ENCODE peak calls at places on chromosomes 3 and 15, in five cellular contexts. G is HepG2, O is GM12878, Y is K562, V is SK-N-SH. P is an unnamed sample.

GRCh38 chr15:50808728-50809127 is 43.2 kb upstream of the SPPL2A start:
- DNase-seq in O (no peak), V (no peak), G (no peak), Y (no peak), P (peak)

GRCh38 chr15:100211855-100212850 is 129.6 kb downstream of the ADAMTS17 start:
- DNase-seq in G (peak), O (no peak), Y (no peak), V (no peak), P (no peak)

GRCh38 chr3:123790254-123791072 is 93.7 kb downstream of the MYLK start:
- DNase-seq in V (no peak), Y (no peak), G (no peak), O (no peak), P (peak)

GRCh38 chr3:124878561-124879394 is 8.4 kb downstream of the ITGB5 start:
- DNase-seq in Y (peak), V (no peak), O (no peak), G (peak), P (peak)

GRCh38 chr15:101088788-101089578 is 162.9 kb downstream of the CHSY1 start:
- DNase-seq in V (peak), Y (peak), O (no peak), G (peak), P (no peak)

GRCh38 chr3:158808697-158809096 is 6.8 kb downstream of the MFSD1 start:
- DNase-seq in V (no peak), Y (no peak), G (no peak), O (no peak), P (peak)

GRCh38 chr15:89506026-89506686 is 9.8 kb upstream of the RHCG start:
- DNase-seq in G (no peak), Y (no peak), O (no peak), V (no peak), P (no peak)

GRCh38 chr3:143469159-143469558 is 349.6 kb downstream of the CHST2 start:
- DNase-seq in O (no peak), Y (no peak), V (no peak), G (no peak), P (no peak)

GRCh38 chr3:47803478-47804025 is 614 bp downstream of the DHX30 start:
- DNase-seq in O (no peak), G (no peak), V (no peak), Y (no peak), P (no peak)

GRCh38 chr3:60017631-60018030 is 967.8 kb upstream of the CFAP20DC start:
- DNase-seq in G (no peak), O (peak), Y (no peak), V (no peak), P (no peak)

GRCh38 chr3:171490901-171491300 is 30.7 kb upstream of the TNIK start:
- DNase-seq in G (no peak), V (no peak), Y (no peak), O (no peak), P (no peak)

GRCh38 chr3:140505256-140505655 is 172.6 kb upstream of the TRIM42 start:
- DNase-seq in O (peak), V (peak), Y (no peak), G (no peak), P (no peak)

GRCh38 chr15:28913171-28913765 is 27.5 kb downstream of the APBA2 start:
- DNase-seq in V (peak), G (no peak), Y (no peak), O (no peak), P (peak)

GRCh38 chr3:137134431-137134830 is 176.6 kb downstream of the IL20RB start:
- DNase-seq in O (no peak), G (no peak), Y (no peak), V (no peak), P (no peak)

GRCh38 chr3:196886175-196886574 is 18.5 kb downstream of the SENP5 start:
- DNase-seq in G (no peak), Y (no peak), V (no peak), O (no peak), P (no peak)

GRCh38 chr3:69338891-69339290 is 47.0 kb downstream of the FRMD4B start:
- DNase-seq in Y (no peak), O (no peak), V (no peak), G (no peak), P (no peak)

GRCh38 chr3:198071602-198072285 is 111.7 kb downstream of the LMLN start:
- DNase-seq in O (peak), V (no peak), G (peak), Y (peak), P (peak)

GRCh38 chr3:23633261-23633960 is 172.3 kb upstream of the UBE2E1 start:
- DNase-seq in G (no peak), O (no peak), V (peak), Y (no peak), P (no peak)

GRCh38 chr15:55915876-55916567 is 77.4 kb downstream of the NEDD4 start:
- DNase-seq in Y (no peak), G (no peak), O (no peak), V (no peak), P (peak)

GRCh38 chr3:111541391-111541790 is 606 bp upstream of the CD96 start:
- DNase-seq in Y (no peak), V (no peak), G (no peak), O (no peak), P (no peak)

GRCh38 chr3:157089455-157090221 is 70.3 kb downstream of the CCNL1 start:
- DNase-seq in G (no peak), Y (peak), O (peak), V (no peak), P (peak)

GRCh38 chr3:52259035-52259434 is 13.5 kb downstream of the PPM1M start:
- DNase-seq in O (no peak), G (no peak), V (no peak), Y (no peak), P (no peak)

GRCh38 chr15:29114277-29115092 is 155.1 kb downstream of the NSMCE3 start:
- DNase-seq in V (no peak), G (no peak), O (no peak), Y (no peak), P (no peak)

GRCh38 chr3:99789322-99789721 is 28.3 kb upstream of the CMSS1 start:
- DNase-seq in O (no peak), G (peak), Y (peak), V (peak), P (peak)

GRCh38 chr3:106945435-106945834 is 431.8 kb upstream of the CCDC54 start:
- DNase-seq in O (no peak), V (peak), Y (no peak), G (no peak), P (peak)

GRCh38 chr15:36449662-36450145 is 129.7 kb upstream of the CDIN1 start:
- DNase-seq in Y (peak), V (no peak), G (no peak), O (no peak), P (peak)

GRCh38 chr3:119834754-119835365 is 53.0 kb downstream of the NR1I2 start:
- DNase-seq in Y (no peak), O (no peak), G (no peak), V (no peak), P (no peak)

GRCh38 chr15:36557364-36557763 is 22.1 kb upstream of the CDIN1 start:
- DNase-seq in O (no peak), G (no peak), V (no peak), Y (no peak), P (no peak)

GRCh38 chr3:117567903-117568302 is 858.3 kb downstream of the TUSC7 start:
- DNase-seq in O (no peak), Y (no peak), V (no peak), G (no peak), P (no peak)

GRCh38 chr15:44137750-44138149 is 57.3 kb downstream of the FRMD5 start:
- DNase-seq in Y (no peak), G (no peak), V (peak), O (no peak), P (peak)

GRCh38 chr3:159948423-159949140 is 40.1 kb upstream of the IL12A start:
- DNase-seq in Y (no peak), V (no peak), O (no peak), G (no peak), P (peak)

GRCh38 chr15:73286356-73286755 is 82.4 kb downstream of the HCN4 start:
- DNase-seq in V (no peak), G (no peak), O (no peak), Y (no peak), P (peak)

GRCh38 chr15:89761009-89761831 is 10.2 kb upstream of the MESP1 start:
- DNase-seq in V (no peak), G (no peak), O (no peak), Y (no peak), P (no peak)

GRCh38 chr15:67967871-67968423 is 86.2 kb upstream of the PIAS1 start:
- DNase-seq in O (no peak), Y (peak), V (peak), G (no peak), P (peak)

GRCh38 chr3:99918720-99919119 is 101.1 kb downstream of the CMSS1 start:
- DNase-seq in O (no peak), G (no peak), V (no peak), Y (no peak), P (peak)

GRCh38 chr3:140395134-140396075 is 282.5 kb upstream of the TRIM42 start:
- DNase-seq in G (no peak), O (no peak), Y (no peak), V (peak), P (no peak)

GRCh38 chr15:51768018-51768417 is 16.6 kb downstream of the TMOD2 start:
- DNase-seq in V (no peak), O (no peak), G (no peak), Y (no peak), P (no peak)

GRCh38 chr3:65534825-65535224 is 503.9 kb downstream of the MAGI1 start:
- DNase-seq in G (no peak), V (no peak), Y (no peak), O (no peak), P (no peak)
- TF ChIP-seq MXI1 in G (no peak), V (no peak), Y (no peak), O (no peak), P (no peak)

DNA sequence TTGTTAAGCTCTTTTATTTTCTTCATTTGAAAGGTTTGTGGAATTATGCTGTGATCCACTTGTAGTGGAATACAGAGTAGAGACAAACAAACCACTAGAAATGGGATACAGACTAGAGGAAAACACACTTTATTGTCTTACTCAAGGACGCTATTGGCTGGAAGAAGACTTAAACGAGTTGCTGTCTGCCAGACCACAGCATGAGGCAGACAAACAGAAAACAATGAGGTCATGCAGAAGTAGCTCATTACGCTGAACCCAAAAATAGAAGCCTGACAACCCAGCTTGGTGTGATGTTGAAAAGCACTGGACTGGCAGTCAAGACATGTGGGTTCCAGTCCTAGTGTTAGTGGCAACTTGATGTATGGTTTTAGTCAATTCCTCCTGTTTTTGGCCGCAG is 62.4 kb upstream of the P3H2 start:
- DNase-seq in V (no peak), O (no peak), Y (no peak), G (no peak), P (peak)
- TF ChIP-seq RAD21 in V (no peak), O (no peak), Y (no peak), G (no peak), P (peak)

DNA sequence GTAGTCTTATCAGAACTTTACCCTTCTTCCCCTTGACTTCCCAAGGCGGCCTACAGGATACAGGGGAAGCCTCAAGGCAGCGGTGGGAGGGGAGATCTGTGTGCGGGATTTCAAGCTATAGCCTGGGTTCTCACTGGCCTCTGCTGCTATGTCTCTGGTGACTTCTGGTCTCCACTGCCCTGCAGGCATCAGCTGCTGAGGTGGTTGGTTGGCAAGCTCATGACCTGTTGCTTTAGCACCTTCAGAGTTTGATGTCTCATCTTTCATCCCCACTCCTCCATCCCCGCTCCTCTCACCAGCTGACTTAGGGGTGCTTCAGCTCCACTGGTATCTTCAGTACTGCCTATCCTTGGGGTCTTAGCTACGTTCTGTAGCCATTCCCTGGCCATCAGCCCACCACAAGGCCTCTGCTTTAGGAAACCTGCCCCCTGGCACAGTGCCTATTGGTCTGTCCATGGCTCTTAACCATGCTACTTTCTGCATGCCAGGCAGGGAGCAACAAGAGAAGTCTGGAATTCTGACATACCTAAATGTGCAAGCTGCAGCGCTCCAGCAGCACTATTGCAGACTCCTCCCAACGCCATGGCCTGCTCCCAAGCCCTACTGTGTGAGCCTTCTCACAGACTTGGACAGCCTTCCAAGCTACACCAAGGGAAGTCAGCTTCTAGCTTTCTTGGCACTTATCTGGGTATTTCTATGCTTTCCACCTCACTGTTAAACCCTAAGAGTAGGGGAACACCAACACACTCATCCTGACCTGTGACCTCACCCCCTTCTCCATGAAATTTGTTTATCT is 1.8 kb upstream of the YEATS2 start:
- DNase-seq in O (no peak), Y (peak), V (no peak), G (no peak), P (no peak)
- TF ChIP-seq MXI1 in O (no peak), Y (no peak), V (no peak), G (no peak), P (no peak)

GRCh38 chr15:77617507-77618285 is 15.0 kb downstream of the LINGO1 start:
- DNase-seq in G (peak), Y (peak), V (no peak), O (no peak), P (no peak)
- TF ChIP-seq RAD21 in G (no peak), Y (peak), V (no peak), O (no peak), P (no peak)

GRCh38 chr3:45110185-45110833 is 35.9 kb downstream of the CDCP1 start:
- DNase-seq in V (no peak), Y (no peak), O (no peak), G (peak), P (no peak)
- TF ChIP-seq MXI1 in V (no peak), Y (no peak), O (no peak), G (no peak), P (no peak)